ENCODE peak calls at places on chromosomes 11 and 22, in ten cellular contexts. One of them, this sample, is unnamed.

GRCh38 chr11:116232364-116232801 is 540.4 kb downstream of the BUD13 start:
- DNase-seq in lower leg skin: no peak
- DNase-seq in prostate gland: no peak
- DNase-seq in IMR-90: no peak
- DNase-seq in NB4: no peak
- DNase-seq in esophagus squamous epithelium: no peak
- DNase-seq in thyroid gland: no peak
- DNase-seq in transverse colon: peak
- DNase-seq in gastrocnemius medialis: no peak
- DNase-seq in ovary: no peak
- DNase-seq in this sample: no peak

GRCh38 chr22:30212363-30212995 is 34.1 kb downstream of the LIF start:
- DNase-seq in lower leg skin: peak
- DNase-seq in prostate gland: peak
- DNase-seq in IMR-90: peak
- DNase-seq in NB4: peak
- DNase-seq in esophagus squamous epithelium: no peak
- DNase-seq in thyroid gland: peak
- DNase-seq in transverse colon: peak
- DNase-seq in gastrocnemius medialis: peak
- DNase-seq in ovary: peak
- DNase-seq in this sample: peak

GRCh38 chr11:40445391-40445790 is 1014.1 kb downstream of the LRRC4C start:
- DNase-seq in lower leg skin: no peak
- DNase-seq in prostate gland: no peak
- DNase-seq in IMR-90: peak
- DNase-seq in NB4: no peak
- DNase-seq in esophagus squamous epithelium: no peak
- DNase-seq in thyroid gland: no peak
- DNase-seq in transverse colon: no peak
- DNase-seq in gastrocnemius medialis: no peak
- DNase-seq in ovary: no peak
- DNase-seq in this sample: no peak

GRCh38 chr11:8699903-8700302 is 17.3 kb downstream of the RPL27A start:
- DNase-seq in lower leg skin: no peak
- DNase-seq in prostate gland: no peak
- DNase-seq in IMR-90: peak
- DNase-seq in NB4: peak
- DNase-seq in esophagus squamous epithelium: no peak
- DNase-seq in thyroid gland: no peak
- DNase-seq in transverse colon: peak
- DNase-seq in gastrocnemius medialis: no peak
- DNase-seq in ovary: no peak
- DNase-seq in this sample: peak

GRCh38 chr11:35005156-35005780 is 88.8 kb downstream of the PDHX start:
- DNase-seq in lower leg skin: no peak
- DNase-seq in prostate gland: peak
- DNase-seq in IMR-90: no peak
- DNase-seq in NB4: no peak
- DNase-seq in esophagus squamous epithelium: no peak
- DNase-seq in thyroid gland: no peak
- DNase-seq in transverse colon: peak
- DNase-seq in gastrocnemius medialis: no peak
- DNase-seq in ovary: no peak
- DNase-seq in this sample: peak

GRCh38 chr11:34278708-34279297 is 79.0 kb downstream of the ABTB2 start:
- DNase-seq in lower leg skin: no peak
- DNase-seq in prostate gland: no peak
- DNase-seq in IMR-90: no peak
- DNase-seq in NB4: no peak
- DNase-seq in esophagus squamous epithelium: no peak
- DNase-seq in thyroid gland: peak
- DNase-seq in transverse colon: no peak
- DNase-seq in gastrocnemius medialis: no peak
- DNase-seq in ovary: no peak
- DNase-seq in this sample: no peak

GRCh38 chr11:102733232-102733875 is 8.6 kb upstream of the MMP8 start:
- DNase-seq in lower leg skin: no peak
- DNase-seq in prostate gland: peak
- DNase-seq in IMR-90: peak
- DNase-seq in NB4: peak
- DNase-seq in esophagus squamous epithelium: no peak
- DNase-seq in thyroid gland: no peak
- DNase-seq in transverse colon: peak
- DNase-seq in gastrocnemius medialis: no peak
- DNase-seq in ovary: no peak
- DNase-seq in this sample: peak

GRCh38 chr11:57273448-57274058 is 36.5 kb upstream of the APLNR start:
- DNase-seq in lower leg skin: peak
- DNase-seq in prostate gland: no peak
- DNase-seq in IMR-90: no peak
- DNase-seq in NB4: no peak
- DNase-seq in esophagus squamous epithelium: no peak
- DNase-seq in thyroid gland: no peak
- DNase-seq in transverse colon: no peak
- DNase-seq in gastrocnemius medialis: no peak
- DNase-seq in ovary: no peak
- DNase-seq in this sample: no peak

GRCh38 chr11:67022341-67022933 is 497 bp upstream of the SYT12 start:
- DNase-seq in lower leg skin: peak
- DNase-seq in prostate gland: peak
- DNase-seq in IMR-90: peak
- DNase-seq in NB4: peak
- DNase-seq in esophagus squamous epithelium: no peak
- DNase-seq in thyroid gland: no peak
- DNase-seq in transverse colon: peak
- DNase-seq in gastrocnemius medialis: no peak
- DNase-seq in ovary: peak
- DNase-seq in this sample: peak

GRCh38 chr11:47449541-47449940 is 605 bp upstream of the RAPSN start:
- DNase-seq in lower leg skin: no peak
- DNase-seq in prostate gland: no peak
- DNase-seq in IMR-90: no peak
- DNase-seq in NB4: no peak
- DNase-seq in esophagus squamous epithelium: no peak
- DNase-seq in thyroid gland: peak
- DNase-seq in transverse colon: no peak
- DNase-seq in gastrocnemius medialis: peak
- DNase-seq in ovary: no peak
- DNase-seq in this sample: no peak

GRCh38 chr11:73414977-73415492 is 38.8 kb downstream of the RELT start:
- DNase-seq in lower leg skin: no peak
- DNase-seq in prostate gland: no peak
- DNase-seq in IMR-90: peak
- DNase-seq in NB4: peak
- DNase-seq in esophagus squamous epithelium: no peak
- DNase-seq in thyroid gland: no peak
- DNase-seq in transverse colon: no peak
- DNase-seq in gastrocnemius medialis: no peak
- DNase-seq in ovary: peak
- DNase-seq in this sample: peak

GRCh38 chr11:58625826-58626460 is 3.5 kb downstream of the CNTF start:
- DNase-seq in lower leg skin: no peak
- DNase-seq in prostate gland: no peak
- DNase-seq in IMR-90: peak
- DNase-seq in NB4: no peak
- DNase-seq in esophagus squamous epithelium: no peak
- DNase-seq in thyroid gland: peak
- DNase-seq in transverse colon: no peak
- DNase-seq in gastrocnemius medialis: no peak
- DNase-seq in ovary: no peak
- DNase-seq in this sample: no peak

GRCh38 chr22:27088026-27088425 is 430.6 kb downstream of the MIAT start:
- DNase-seq in lower leg skin: no peak
- DNase-seq in prostate gland: no peak
- DNase-seq in IMR-90: peak
- DNase-seq in NB4: no peak
- DNase-seq in esophagus squamous epithelium: no peak
- DNase-seq in thyroid gland: no peak
- DNase-seq in transverse colon: no peak
- DNase-seq in gastrocnemius medialis: no peak
- DNase-seq in ovary: no peak
- DNase-seq in this sample: no peak

GRCh38 chr22:19147193-19147780 is 2.8 kb downstream of the GSC2 start:
- DNase-seq in lower leg skin: no peak
- DNase-seq in prostate gland: no peak
- DNase-seq in IMR-90: no peak
- DNase-seq in NB4: no peak
- DNase-seq in esophagus squamous epithelium: no peak
- DNase-seq in thyroid gland: no peak
- DNase-seq in transverse colon: no peak
- DNase-seq in gastrocnemius medialis: no peak
- DNase-seq in ovary: no peak
- DNase-seq in this sample: no peak

GRCh38 chr22:19146215-19146968 is 1.9 kb upstream of the ESS2 start:
- DNase-seq in lower leg skin: no peak
- DNase-seq in prostate gland: no peak
- DNase-seq in IMR-90: no peak
- DNase-seq in NB4: no peak
- DNase-seq in esophagus squamous epithelium: no peak
- DNase-seq in thyroid gland: no peak
- DNase-seq in transverse colon: no peak
- DNase-seq in gastrocnemius medialis: no peak
- DNase-seq in ovary: no peak
- DNase-seq in this sample: no peak

GRCh38 chr22:19143212-19143611 is 1.2 kb downstream of the ESS2 start:
- DNase-seq in lower leg skin: no peak
- DNase-seq in prostate gland: no peak
- DNase-seq in IMR-90: no peak
- DNase-seq in NB4: no peak
- DNase-seq in esophagus squamous epithelium: no peak
- DNase-seq in thyroid gland: no peak
- DNase-seq in transverse colon: no peak
- DNase-seq in gastrocnemius medialis: no peak
- DNase-seq in ovary: no peak
- DNase-seq in this sample: no peak

GRCh38 chr22:19142394-19142793 is 2.1 kb downstream of the ESS2 start:
- DNase-seq in lower leg skin: no peak
- DNase-seq in prostate gland: no peak
- DNase-seq in IMR-90: no peak
- DNase-seq in NB4: no peak
- DNase-seq in esophagus squamous epithelium: no peak
- DNase-seq in thyroid gland: no peak
- DNase-seq in transverse colon: no peak
- DNase-seq in gastrocnemius medialis: no peak
- DNase-seq in ovary: no peak
- DNase-seq in this sample: no peak

DNA sequence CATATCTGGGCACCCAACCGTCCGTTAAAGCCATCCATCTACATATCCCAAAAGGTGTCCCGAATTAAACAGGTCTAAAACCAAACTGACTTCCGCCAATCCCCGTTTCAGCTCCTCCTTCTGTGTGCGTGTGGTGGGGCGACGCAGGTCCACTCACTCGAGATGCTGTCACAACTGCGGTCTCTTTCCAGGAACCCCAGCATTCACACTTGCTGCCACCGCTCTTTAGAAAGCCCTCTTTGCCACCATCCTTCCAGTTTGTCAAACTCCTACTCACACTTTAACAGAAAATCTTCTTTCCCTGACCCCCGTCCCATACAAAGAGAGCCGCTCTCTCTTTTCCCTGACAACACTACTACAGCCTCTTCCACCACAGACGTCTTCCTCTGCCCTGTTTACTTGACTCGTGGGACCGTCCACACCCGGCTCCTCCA is 467 bp downstream of the ESS2 start:
- DNase-seq in lower leg skin: no peak
- DNase-seq in prostate gland: no peak
- DNase-seq in IMR-90: peak
- DNase-seq in NB4: no peak
- DNase-seq in esophagus squamous epithelium: no peak
- DNase-seq in thyroid gland: no peak
- DNase-seq in transverse colon: no peak
- DNase-seq in gastrocnemius medialis: no peak
- DNase-seq in ovary: no peak
- DNase-seq in this sample: no peak
- H3K4me3 ChIP-seq in lower leg skin: peak
- H3K4me3 ChIP-seq in prostate gland: peak
- H3K4me3 ChIP-seq in IMR-90: peak
- H3K4me3 ChIP-seq in NB4: peak
- H3K4me3 ChIP-seq in esophagus squamous epithelium: peak
- H3K4me3 ChIP-seq in thyroid gland: peak
- H3K4me3 ChIP-seq in transverse colon: peak
- H3K4me3 ChIP-seq in gastrocnemius medialis: peak
- H3K4me3 ChIP-seq in ovary: peak
- H3K4me3 ChIP-seq in this sample: peak

GRCh38 chr11:36056160-36056751 is 112.4 kb downstream of the LDLRAD3 start:
- DNase-seq in lower leg skin: no peak
- DNase-seq in prostate gland: no peak
- DNase-seq in IMR-90: peak
- DNase-seq in NB4: peak
- DNase-seq in esophagus squamous epithelium: no peak
- DNase-seq in thyroid gland: no peak
- DNase-seq in transverse colon: no peak
- DNase-seq in gastrocnemius medialis: no peak
- DNase-seq in ovary: peak
- DNase-seq in this sample: peak
- TF ChIP-seq POLR2A in lower leg skin: no peak
- TF ChIP-seq POLR2A in prostate gland: no peak
- TF ChIP-seq POLR2A in IMR-90: no peak
- TF ChIP-seq POLR2A in NB4: no peak
- TF ChIP-seq POLR2A in esophagus squamous epithelium: no peak
- TF ChIP-seq POLR2A in thyroid gland: no peak
- TF ChIP-seq POLR2A in transverse colon: no peak
- TF ChIP-seq POLR2A in gastrocnemius medialis: no peak
- TF ChIP-seq POLR2A in ovary: no peak
- TF ChIP-seq POLR2A in this sample: no peak

DNA sequence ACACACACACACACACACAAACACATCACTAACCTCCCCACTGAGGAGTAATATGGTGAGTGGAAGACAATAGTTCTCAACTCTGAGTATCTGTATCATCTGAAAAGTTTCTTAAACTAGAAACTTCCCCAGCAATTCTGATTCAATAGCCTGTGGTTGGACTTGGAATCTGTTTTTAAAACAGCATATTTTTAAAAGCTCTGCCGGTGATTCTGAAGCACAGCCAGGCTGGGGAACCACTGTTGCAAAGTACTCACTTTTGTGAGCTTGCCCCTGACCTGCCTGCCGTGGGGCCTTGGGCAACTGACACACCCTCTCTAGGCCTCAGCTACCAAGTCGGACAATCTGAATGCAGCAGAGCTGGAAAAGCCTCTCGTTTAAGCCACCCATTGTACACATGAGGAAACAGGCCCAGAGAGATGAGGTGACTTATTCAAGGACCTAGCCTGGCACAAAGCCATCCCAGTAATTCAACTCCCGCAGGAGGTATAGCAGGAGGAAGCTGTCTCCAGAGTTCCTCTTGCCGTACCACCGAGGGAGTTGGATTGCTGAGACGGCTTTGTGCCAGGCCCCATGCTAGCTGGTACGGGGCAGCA is 8.9 kb downstream of the SLC15A3 start:
- DNase-seq in lower leg skin: no peak
- DNase-seq in prostate gland: peak
- DNase-seq in IMR-90: no peak
- DNase-seq in NB4: no peak
- DNase-seq in esophagus squamous epithelium: no peak
- DNase-seq in thyroid gland: peak
- DNase-seq in transverse colon: peak
- DNase-seq in gastrocnemius medialis: no peak
- DNase-seq in ovary: no peak
- DNase-seq in this sample: peak
- H3K4me3 ChIP-seq in lower leg skin: no peak
- H3K4me3 ChIP-seq in prostate gland: no peak
- H3K4me3 ChIP-seq in IMR-90: no peak
- H3K4me3 ChIP-seq in NB4: no peak
- H3K4me3 ChIP-seq in esophagus squamous epithelium: no peak
- H3K4me3 ChIP-seq in thyroid gland: no peak
- H3K4me3 ChIP-seq in transverse colon: no peak
- H3K4me3 ChIP-seq in gastrocnemius medialis: no peak
- H3K4me3 ChIP-seq in ovary: no peak
- H3K4me3 ChIP-seq in this sample: no peak

GRCh38 chr11:121226415-121227263 is 65.9 kb upstream of the SC5D start:
- DNase-seq in lower leg skin: no peak
- DNase-seq in prostate gland: no peak
- DNase-seq in IMR-90: no peak
- DNase-seq in NB4: peak
- DNase-seq in esophagus squamous epithelium: no peak
- DNase-seq in thyroid gland: no peak
- DNase-seq in transverse colon: no peak
- DNase-seq in gastrocnemius medialis: no peak
- DNase-seq in ovary: no peak
- DNase-seq in this sample: no peak
- TF ChIP-seq POLR2A in lower leg skin: no peak
- TF ChIP-seq POLR2A in prostate gland: no peak
- TF ChIP-seq POLR2A in IMR-90: no peak
- TF ChIP-seq POLR2A in NB4: no peak
- TF ChIP-seq POLR2A in esophagus squamous epithelium: no peak
- TF ChIP-seq POLR2A in thyroid gland: no peak
- TF ChIP-seq POLR2A in transverse colon: no peak
- TF ChIP-seq POLR2A in gastrocnemius medialis: no peak
- TF ChIP-seq POLR2A in ovary: no peak
- TF ChIP-seq POLR2A in this sample: no peak

This sample was measured in body of pancreas.